ENCODE peak calls at places on chromosome 2, in five cellular contexts. Y is uterus, P is Panc1, W is psoas muscle, C is tibial nerve. D is an unnamed sample.
A peak's percentile ranks its signal among the peaks of the same experiment; 100 is the strongest.

GRCh38 chr2:95052301-95052700 is 26.8 kb downstream of the MAL start:
- DNase-seq in W (no peak), P (no peak), C (no peak), Y (no peak), D (no peak)

GRCh38 chr2:204505488-204505887 is 39.8 kb upstream of the PARD3B start:
- DNase-seq in C (no peak), Y (no peak), P (no peak), W (no peak), D (no peak)

GRCh38 chr2:157190151-157190550 is 67.4 kb upstream of the GALNT5 start:
- DNase-seq in W (no peak), C (no peak), Y (no peak), P (no peak), D (no peak)

GRCh38 chr2:159592446-159592845 is 23.9 kb downstream of the BAZ2B start:
- DNase-seq in P (no peak), Y (no peak), W (no peak), C (no peak), D (no peak)

GRCh38 chr2:15579641-15580040 is 12.0 kb upstream of the DDX1 start:
- DNase-seq in W (no peak), P (no peak), Y (no peak), C (no peak), D (no peak)

GRCh38 chr2:156565066-156565710 is 129.0 kb downstream of the GPD2 start:
- DNase-seq in W (no peak), Y (no peak), C (no peak), P (no peak), D (no peak)

GRCh38 chr2:27798948-27799645 is 27.6 kb downstream of the MRPL33 start:
- DNase-seq in W (peak; percentile 72), P (peak; percentile 99), Y (peak; percentile 70), C (no peak), D (no peak)

GRCh38 chr2:10398496-10398895 is 49.6 kb downstream of the ODC1 start:
- DNase-seq in C (no peak), P (no peak), W (no peak), Y (no peak), D (no peak)

GRCh38 chr2:208250401-208250800 is 4.5 kb downstream of the IDH1 start:
- DNase-seq in W (no peak), P (no peak), C (no peak), Y (no peak), D (no peak)

GRCh38 chr2:205769494-205769848 is 87.2 kb downstream of the NRP2 start:
- DNase-seq in P (no peak), Y (no peak), W (no peak), C (no peak), D (no peak)

GRCh38 chr2:84781942-84782716 is 98.8 kb downstream of the TRABD2A start:
- DNase-seq in P (no peak), Y (no peak), W (no peak), C (no peak), D (no peak)

GRCh38 chr2:230868947-230869690 is 4.4 kb downstream of the ITM2C start:
- DNase-seq in W (no peak), Y (no peak), C (no peak), P (no peak), D (no peak)
- H3K4me1 ChIP-seq in W (peaks cover 15% of the 10 kb centered on the region), Y (peaks cover 10% of the 10 kb centered on the region), C (peaks cover 27% of the 10 kb centered on the region), P (peaks cover 62% of the 10 kb centered on the region), D (peaks cover 9% of the 10 kb centered on the region)

GRCh38 chr2:60216452-60216995 is 336.9 kb downstream of the BCL11A start:
- DNase-seq in P (no peak), Y (no peak), C (no peak), W (no peak), D (no peak)

GRCh38 chr2:60215295-60215990 is 338.0 kb downstream of the BCL11A start:
- DNase-seq in Y (no peak), C (no peak), W (no peak), P (no peak), D (no peak)

GRCh38 chr2:60213865-60214657 is 339.4 kb downstream of the BCL11A start:
- DNase-seq in W (no peak), P (no peak), Y (no peak), C (no peak), D (peak; percentile 76)

DNA sequence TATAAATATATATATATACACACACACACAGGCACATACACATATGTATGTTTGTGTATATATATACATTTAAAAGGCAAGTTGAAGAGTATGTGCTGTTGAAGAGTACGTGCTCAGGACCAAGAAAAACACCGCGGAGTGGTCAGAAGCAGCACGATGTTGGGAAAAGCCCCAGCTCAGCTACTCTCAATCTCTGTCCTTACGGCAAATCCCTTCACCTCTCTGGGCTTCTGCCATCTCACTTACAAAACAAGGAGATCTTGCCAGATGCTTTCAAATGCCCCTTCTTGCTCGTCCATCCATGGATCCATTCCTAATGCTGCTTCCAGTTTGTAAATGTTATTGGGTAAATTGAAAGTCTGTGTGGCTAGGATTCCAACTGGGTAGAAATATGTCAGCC is 333.9 kb downstream of the BCL11A start:
- DNase-seq in C (no peak), W (no peak), P (no peak), Y (no peak), D (no peak)
- H3K27me3 ChIP-seq in C (no peaks in the 10 kb centered on the region), W (no peaks in the 10 kb centered on the region), P (no peaks in the 10 kb centered on the region), Y (no peaks in the 10 kb centered on the region), D (no peaks in the 10 kb centered on the region)

GRCh38 chr2:158499383-158499782 is 42.6 kb downstream of the PKP4 start:
- DNase-seq in Y (no peak), W (no peak), C (no peak), P (no peak), D (no peak)

GRCh38 chr2:158496986-158497385 is 40.2 kb downstream of the PKP4 start:
- DNase-seq in Y (no peak), W (no peak), C (no peak), P (no peak), D (no peak)

GRCh38 chr2:158497486-158497885 is 40.7 kb downstream of the PKP4 start:
- DNase-seq in Y (no peak), C (no peak), P (no peak), W (no peak), D (no peak)

GRCh38 chr2:158498749-158499136 is 42.0 kb downstream of the PKP4 start:
- DNase-seq in Y (no peak), W (no peak), P (no peak), C (no peak), D (no peak)

DNA sequence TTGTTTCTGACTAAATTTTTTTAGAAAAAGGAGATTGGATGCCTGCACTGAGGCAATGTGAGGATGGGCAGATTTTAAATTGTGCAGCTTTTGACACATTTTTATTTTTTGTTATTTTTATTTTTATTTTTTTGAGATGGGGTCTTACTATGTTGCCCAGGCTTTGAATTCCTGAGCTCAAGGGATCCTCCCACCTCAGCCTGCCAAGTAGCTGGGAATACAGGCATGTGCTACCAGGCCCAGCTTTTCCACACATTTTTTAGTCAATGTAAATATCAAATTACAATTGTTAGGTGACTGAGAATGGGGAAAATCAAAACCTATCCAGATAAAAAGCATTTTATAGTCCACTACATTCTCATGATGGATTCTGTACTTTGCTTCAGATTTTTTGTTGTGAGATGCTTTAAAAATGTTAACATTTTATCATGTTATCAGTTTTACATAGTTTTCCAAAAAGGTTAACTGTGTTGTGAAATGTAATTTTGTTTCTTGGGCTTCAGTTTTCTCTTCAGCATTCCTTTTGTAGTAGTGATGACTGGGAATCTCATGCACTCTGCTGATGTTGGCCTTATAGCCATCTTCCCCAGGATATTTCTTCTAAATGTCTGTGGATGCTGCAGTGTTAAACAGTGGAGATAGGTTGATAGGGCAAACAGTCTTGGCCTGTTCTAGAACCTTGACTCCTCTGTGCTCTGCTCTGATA is 41.4 kb downstream of the PKP4 start:
- DNase-seq in W (no peak), C (no peak), P (no peak), Y (no peak), D (no peak)
- H3K4me3 ChIP-seq in W (no peak overlapping the region), C (no peak overlapping the region), P (no peak overlapping the region), Y (no peak overlapping the region), D (no peak overlapping the region)

GRCh38 chr2:143254108-143254507 is 124.9 kb downstream of the ARHGAP15 start:
- DNase-seq in P (no peak), Y (no peak), W (no peak), C (no peak), D (no peak)
- H3K4me1 ChIP-seq in P (no peaks in the 10 kb centered on the region), Y (no peaks in the 10 kb centered on the region), W (no peaks in the 10 kb centered on the region), C (no peaks in the 10 kb centered on the region), D (no peaks in the 10 kb centered on the region)

GRCh38 chr2:196592912-196593881 is 46.3 kb upstream of the CCDC150 start:
- DNase-seq in W (peak; percentile 18), Y (no peak), P (no peak), C (no peak), D (peak; percentile 11)
- H3K27me3 ChIP-seq in W (peaks cover 3% of the 10 kb centered on the region), Y (no peaks in the 10 kb centered on the region), P (no peaks in the 10 kb centered on the region), C (peaks cover 7% of the 10 kb centered on the region), D (peaks cover 16% of the 10 kb centered on the region)

GRCh38 chr2:101116348-101116747 is 34.8 kb downstream of the TBC1D8 start:
- DNase-seq in C (no peak), W (no peak), P (no peak), Y (no peak), D (no peak)

GRCh38 chr2:101113441-101114267 is 37.5 kb downstream of the TBC1D8 start:
- DNase-seq in W (no peak), C (no peak), P (no peak), Y (peak; percentile 41), D (no peak)

GRCh38 chr2:101114268-101114783 is 36.9 kb downstream of the TBC1D8 start:
- DNase-seq in Y (no peak), W (no peak), C (no peak), P (no peak), D (no peak)

GRCh38 chr2:101115664-101116063 is 35.5 kb downstream of the TBC1D8 start:
- DNase-seq in P (no peak), C (no peak), W (no peak), Y (no peak), D (no peak)

DNA sequence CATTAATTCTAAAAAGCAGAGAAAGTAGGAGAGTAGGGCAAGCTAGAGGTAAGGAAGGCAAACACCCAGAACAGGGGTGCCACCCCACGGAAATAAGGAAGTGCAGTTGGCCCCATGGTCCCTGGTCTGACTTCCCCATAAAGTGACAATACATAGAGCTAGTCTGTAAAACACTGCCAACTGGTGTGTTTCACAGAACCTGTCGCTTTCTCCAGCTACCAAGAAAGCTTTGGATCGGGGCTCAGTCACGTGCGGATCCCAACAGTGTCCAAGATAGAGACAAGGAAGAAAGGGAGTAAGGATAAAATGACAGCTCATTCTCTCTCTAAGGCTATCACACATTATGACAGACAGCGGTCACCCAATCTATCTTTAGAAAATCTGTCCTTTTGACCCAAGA is 36.4 kb downstream of the TBC1D8 start:
- DNase-seq in C (no peak), Y (no peak), P (no peak), W (no peak), D (no peak)
- H3K4me3 ChIP-seq in C (no peak overlapping the region), Y (no peak overlapping the region), P (peak overlapping the region; percentile 15), W (peak overlapping the region; percentile 30), D (no peak overlapping the region)